ENCODE peak calls at places on chromosomes 16 and 17, in four cellular contexts. H is H1, J is K562, G is HepG2. V is an unnamed sample.

GRCh38 chr17:21058098-21058893 is 15.5 kb upstream of the USP22 start:
- DNase-seq in H (no peak), J (no peak), G (no peak), V (peak; percentile 47)

GRCh38 chr17:4201231-4201630 is 58.2 kb downstream of the CYB5D2 start:
- DNase-seq in H (no peak), J (no peak), G (no peak), V (no peak)

GRCh38 chr16:7330709-7331108 is 1.9 kb upstream of the RBFOX1 start:
- DNase-seq in H (no peak), J (no peak), G (no peak), V (no peak)

GRCh38 chr17:30824002-30824355 is 513 bp downstream of the CRLF3 start:
- DNase-seq in H (no peak), J (peak; percentile 37), G (no peak), V (peak; percentile 64)

GRCh38 chr17:1996243-1997145 is 28.6 kb downstream of the RTN4RL1 start:
- DNase-seq in H (no peak), J (no peak), G (no peak), V (no peak)

GRCh38 chr16:48041861-48042435 is 113.8 kb downstream of the ABCC12 start:
- DNase-seq in H (no peak), J (peak; percentile 18), G (peak; percentile 34), V (peak; percentile 24)

GRCh38 chr16:23690771-23691482 is 12.2 kb downstream of the PLK1 start:
- DNase-seq in H (no peak), J (no peak), G (no peak), V (no peak)

GRCh38 chr16:87539113-87539512 is 46.3 kb upstream of the ZCCHC14 start:
- DNase-seq in H (no peak), J (no peak), G (no peak), V (no peak)

GRCh38 chr17:14355556-14355955 is 54.7 kb downstream of the HS3ST3B1 start:
- DNase-seq in H (no peak), J (no peak), G (no peak), V (no peak)

GRCh38 chr17:55420067-55420775 is 1.4 kb downstream of the MMD start:
- DNase-seq in H (no peak), J (no peak), G (no peak), V (no peak)

DNA sequence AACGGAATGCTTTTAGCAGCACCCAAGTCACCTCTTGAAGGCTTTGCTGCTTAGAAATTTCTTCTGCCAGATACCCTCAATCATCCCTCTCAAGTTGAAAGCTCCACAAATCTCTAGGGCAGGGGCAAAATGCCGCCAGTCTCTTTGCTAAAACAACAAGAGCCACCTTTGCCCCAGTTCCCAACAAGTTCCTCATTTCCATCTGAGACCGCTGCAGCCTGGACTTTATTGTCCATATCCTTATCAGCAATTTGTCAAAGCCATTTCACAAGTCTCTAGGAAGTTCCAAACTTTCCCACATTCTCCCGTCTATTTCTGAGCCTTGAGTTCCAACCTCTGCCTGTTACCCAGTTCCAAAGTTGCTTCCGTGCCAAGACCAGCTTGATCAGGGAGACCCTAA is 27.4 kb downstream of the TMC6 start:
- DNase-seq in H (no peak), J (no peak), G (no peak), V (no peak)
- TF ChIP-seq RNF2 in H (no peak), J (no peak), G (no peak), V (no peak)

GRCh38 chr16:20026673-20027072 is 47.0 kb downstream of the GPR139 start:
- DNase-seq in H (no peak), J (no peak), G (no peak), V (no peak)
- TF ChIP-seq RNF2 in H (no peak), J (no peak), G (no peak), V (no peak)

DNA sequence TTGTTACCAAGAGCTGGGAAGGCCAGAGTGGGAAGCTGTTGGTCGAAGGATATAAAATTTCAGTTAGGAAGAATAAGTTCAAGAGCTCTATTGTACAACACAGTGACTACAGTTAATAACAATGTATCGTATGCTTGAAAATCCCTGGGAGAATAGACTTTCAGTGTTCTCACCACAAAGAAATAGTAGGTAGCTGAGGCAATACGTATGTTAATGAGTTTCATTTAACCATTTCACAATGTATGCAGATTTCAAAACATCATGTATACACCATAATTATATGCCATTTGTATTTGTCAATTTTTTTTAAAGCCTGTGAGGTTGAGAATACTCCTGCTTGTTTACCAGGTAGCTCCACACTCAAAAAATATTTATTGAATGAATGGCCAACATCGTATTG is 41.5 kb upstream of the MYOCD start:
- DNase-seq in H (no peak), J (no peak), G (no peak), V (no peak)
- TF ChIP-seq RNF2 in H (no peak), J (no peak), G (no peak), V (no peak)

DNA sequence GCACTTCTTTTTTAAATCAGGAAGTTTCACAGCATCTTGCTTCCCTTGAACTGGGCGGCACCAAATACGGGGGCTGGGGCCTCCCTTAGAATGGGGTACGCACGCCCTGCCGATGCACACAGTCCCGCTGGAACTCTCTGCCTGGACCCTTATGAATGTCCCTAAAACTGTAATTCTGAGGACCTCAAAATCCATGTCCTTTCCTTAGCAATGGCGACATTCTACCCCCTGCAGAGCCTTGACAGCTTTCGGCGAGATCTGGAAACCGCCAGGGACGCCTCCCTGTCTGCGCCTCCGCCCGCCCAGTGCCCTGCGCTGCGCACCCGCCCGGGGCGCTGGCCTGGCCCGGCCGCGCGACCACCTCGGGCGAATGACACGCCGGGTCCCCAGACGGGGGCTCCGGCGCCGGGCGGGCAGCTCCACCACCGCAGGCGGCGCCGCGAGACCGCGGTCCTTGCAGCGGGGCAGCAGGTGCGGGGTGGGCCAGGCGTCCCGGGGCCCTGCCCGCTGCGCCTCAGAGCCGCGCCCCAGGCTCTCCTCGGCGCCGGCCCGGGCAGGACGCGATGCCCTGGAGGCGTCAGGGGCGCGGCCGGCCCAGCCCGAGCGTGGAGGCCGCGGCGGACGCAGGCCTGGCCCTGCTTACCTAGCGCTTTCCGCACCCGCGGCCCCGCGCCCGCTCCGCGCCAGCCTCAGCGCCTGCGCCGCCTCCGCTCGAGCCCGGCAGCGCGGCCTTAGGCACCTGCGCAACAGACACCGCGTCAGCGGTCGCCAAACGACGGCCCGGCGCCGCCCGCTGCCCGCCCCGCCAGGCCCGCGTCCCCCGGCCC is 548 bp downstream of the HAGH start:
- DNase-seq in H (no peak), J (no peak), G (peak; percentile 32), V (peak; percentile 31)
- TF ChIP-seq RNF2 in H (no peak), J (no peak), G (no peak), V (no peak)

GRCh38 chr16:74608944-74609343 is 2.0 kb upstream of the GLG1 start:
- DNase-seq in H (no peak), J (no peak), G (no peak), V (no peak)
- TF ChIP-seq RNF2 in H (no peak), J (peak; percentile 21), G (no peak), V (no peak)

V was measured in A549.